ENCODE peak calls at places on chromosomes 13 and 19, in eight cellular contexts. P is thoracic aorta, R is body of pancreas, H is dorsolateral prefrontal cortex, M is H7, T is keratinocyte, O is thyroid gland, I is BJ. E is an unnamed sample.
A peak's percentile ranks its signal among the peaks of the same experiment; 100 is the strongest.

GRCh38 chr13:109595466-109595865 is 190.9 kb downstream of the IRS2 start:
- DNase-seq in T (no peak), I (peak; percentile 22), P (no peak), O (no peak), M (no peak), R (no peak), H (no peak), E (no peak)

GRCh38 chr13:24626449-24626848 is 53.8 kb upstream of the ATP12A start:
- DNase-seq in I (no peak), P (no peak), H (no peak), M (no peak), O (no peak), R (no peak), T (no peak), E (no peak)

GRCh38 chr13:36673838-36674326 is at the start of gene SERTM1:
- DNase-seq in O (peak; percentile 52), R (no peak), T (no peak), I (no peak), P (no peak), M (peak; percentile 92), H (peak; percentile 70), E (peak; percentile 33)

GRCh38 chr13:105153626-105154025 is 1381.8 kb downstream of the EFNB2 start:
- DNase-seq in P (no peak), M (no peak), O (no peak), R (no peak), H (no peak), I (no peak), T (no peak), E (no peak)

GRCh38 chr13:82480415-82480814 is 1401.9 kb downstream of the SLITRK1 start:
- DNase-seq in O (no peak), I (no peak), M (no peak), T (no peak), P (no peak), H (no peak), R (no peak), E (no peak)

GRCh38 chr19:30022659-30023058 is 80.6 kb downstream of the URI1 start:
- DNase-seq in M (no peak), H (no peak), P (no peak), I (no peak), R (no peak), T (no peak), O (no peak), E (no peak)

GRCh38 chr13:51715613-51716012 is 88.3 kb downstream of the DHRS12 start:
- DNase-seq in R (no peak), H (no peak), M (no peak), I (no peak), P (no peak), O (no peak), T (no peak), E (no peak)

GRCh38 chr13:37475151-37475550 is 123.4 kb downstream of the POSTN start:
- DNase-seq in H (no peak), T (no peak), O (no peak), I (no peak), R (no peak), P (no peak), M (no peak), E (no peak)

GRCh38 chr19:1566392-1567115 is 1.6 kb downstream of the MEX3D start:
- DNase-seq in M (peak; percentile 98), O (peak; percentile 81), T (no peak), P (no peak), H (peak; percentile 88), R (peak; percentile 66), I (peak; percentile 19), E (peak; percentile 91)

GRCh38 chr19:34220472-34221063 is 33.8 kb upstream of the GARRE1 start:
- DNase-seq in O (peak; percentile 76), R (peak; percentile 74), P (peak; percentile 47), T (peak; percentile 30), H (no peak), I (no peak), M (peak; percentile 50), E (peak; percentile 87)

GRCh38 chr13:106143930-106144709 is 391.3 kb downstream of the EFNB2 start:
- DNase-seq in T (peak; percentile 53), R (peak; percentile 67), O (peak; percentile 12), P (no peak), M (peak; percentile 21), H (no peak), I (no peak), E (no peak)

GRCh38 chr13:112587767-112588489 is at the start of gene TUBGCP3:
- DNase-seq in P (peak; percentile 21), I (peak; percentile 19), T (no peak), M (peak; percentile 93), H (peak; percentile 91), O (peak; percentile 86), R (peak; percentile 88), E (peak; percentile 86)

GRCh38 chr19:4061178-4061682 is 5.5 kb downstream of the ZBTB7A start:
- DNase-seq in H (no peak), R (peak; percentile 94), P (peak; percentile 46), I (no peak), O (peak; percentile 90), T (no peak), M (peak; percentile 88), E (peak; percentile 65)

GRCh38 chr13:114129649-114130062 is 2.8 kb downstream of the RASA3 start:
- DNase-seq in M (no peak), I (no peak), O (no peak), H (no peak), T (no peak), P (no peak), R (no peak), E (no peak)

GRCh38 chr13:36029171-36029570 is 102.0 kb downstream of the DCLK1 start:
- DNase-seq in R (no peak), M (no peak), P (no peak), H (no peak), O (no peak), I (no peak), T (no peak), E (no peak)

GRCh38 chr19:46065486-46065885 is 24.7 kb upstream of the IGFL4 start:
- DNase-seq in P (no peak), H (no peak), T (no peak), R (no peak), O (no peak), I (peak; percentile 57), M (no peak), E (no peak)

GRCh38 chr19:1105873-1106840 is 2.4 kb downstream of the GPX4 start:
- DNase-seq in O (no peak), H (no peak), M (no peak), R (no peak), P (no peak), I (no peak), T (no peak), E (no peak)

GRCh38 chr19:11539495-11540365 is 1.1 kb downstream of the CNN1 start:
- DNase-seq in T (no peak), I (no peak), R (no peak), H (no peak), O (no peak), P (no peak), M (peak; percentile 94), E (peak; percentile 57)

GRCh38 chr13:30159446-30159839 is 147.9 kb downstream of the KATNAL1 start:
- DNase-seq in O (no peak), P (no peak), I (no peak), R (no peak), T (no peak), H (no peak), M (no peak), E (no peak)

GRCh38 chr13:38636106-38636505 is 50.8 kb upstream of the FREM2 start:
- DNase-seq in R (peak; percentile 17), M (no peak), P (no peak), H (no peak), O (peak; percentile 33), T (no peak), I (no peak), E (no peak)

GRCh38 chr19:7775761-7776160 is 12.7 kb downstream of the CLEC4M start:
- DNase-seq in R (no peak), H (no peak), O (no peak), I (no peak), P (no peak), T (no peak), M (no peak), E (no peak)

GRCh38 chr19:7771072-7771471 is 8.0 kb downstream of the CLEC4M start:
- DNase-seq in O (no peak), M (no peak), R (no peak), I (no peak), H (no peak), T (no peak), P (no peak), E (no peak)

GRCh38 chr19:7769171-7769570 is 6.1 kb downstream of the CLEC4M start:
- DNase-seq in O (no peak), H (no peak), I (no peak), M (no peak), T (no peak), P (no peak), R (no peak), E (no peak)

GRCh38 chr19:7773841-7774240 is 10.8 kb downstream of the CLEC4M start:
- DNase-seq in I (no peak), O (no peak), H (no peak), M (no peak), T (peak; percentile 35), R (peak; percentile 33), P (no peak), E (no peak)

DNA sequence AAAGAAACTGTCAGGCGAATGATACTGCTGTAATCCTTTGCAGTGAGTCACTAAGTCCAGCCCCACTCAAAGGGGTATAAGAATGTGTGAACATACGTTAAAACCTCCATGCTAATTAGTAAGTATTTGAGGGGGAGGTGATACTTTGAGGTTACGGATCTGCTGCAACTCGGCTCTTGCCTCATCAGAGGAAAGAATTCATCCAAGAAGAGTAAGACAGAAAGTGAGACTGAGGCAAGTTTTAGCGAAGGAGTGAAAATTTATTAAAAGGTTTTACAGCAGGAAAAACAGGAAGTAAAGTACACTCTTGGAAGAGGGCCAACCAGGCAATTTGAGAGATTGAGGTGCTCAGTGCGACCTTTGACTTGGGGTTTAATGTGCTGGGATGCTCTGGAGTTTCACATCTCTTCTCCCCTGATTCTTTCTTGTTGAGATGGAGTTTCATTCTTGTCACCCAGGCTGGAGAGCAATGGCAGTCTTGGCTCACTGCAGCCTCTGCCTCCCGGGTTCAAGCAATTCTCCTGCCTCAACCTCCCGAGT is 9.8 kb downstream of the CLEC4M start:
- DNase-seq in O (no peak), M (no peak), R (no peak), P (no peak), H (no peak), I (no peak), T (peak; percentile 48), E (no peak)
- H3K4me3 ChIP-seq in O (no peak overlapping the region), M (no peak overlapping the region), R (no peak overlapping the region), P (no peak overlapping the region), H (no peak overlapping the region), I (no peak overlapping the region), T (peak overlapping the region; percentile 16), E (no peak overlapping the region)

GRCh38 chr13:45412274-45413049 is 5.7 kb downstream of the SLC25A30 start:
- DNase-seq in O (no peak), R (no peak), H (no peak), T (no peak), I (no peak), P (no peak), M (no peak), E (no peak)
- H3K4me3 ChIP-seq in O (no peak overlapping the region), R (no peak overlapping the region), H (no peak overlapping the region), T (no peak overlapping the region), I (no peak overlapping the region), P (no peak overlapping the region), M (no peak overlapping the region), E (no peak overlapping the region)

GRCh38 chr19:20422216-20422615 is 143.4 kb downstream of the ZNF737 start:
- DNase-seq in M (no peak), I (no peak), R (no peak), O (no peak), P (no peak), T (no peak), H (no peak), E (peak; percentile 15)
- H3K4me3 ChIP-seq in M (no peak overlapping the region), I (no peak overlapping the region), R (no peak overlapping the region), O (no peak overlapping the region), P (peak overlapping the region; percentile 91), T (no peak overlapping the region), H (peak overlapping the region; percentile 61), E (no peak overlapping the region)

GRCh38 chr19:49338023-49338677 is 2.9 kb downstream of the CD37 start:
- DNase-seq in I (no peak), R (no peak), H (no peak), P (no peak), T (no peak), M (peak; percentile 89), O (no peak), E (peak; percentile 12)
- H3K4me3 ChIP-seq in I (no peak overlapping the region), R (no peak overlapping the region), H (no peak overlapping the region), P (peak overlapping the region; percentile 70), T (peak overlapping the region; percentile 38), M (peak overlapping the region; percentile 34), O (no peak overlapping the region), E (peak overlapping the region; percentile 45)

E was measured in testis.